ENCODE peak calls at places on chromosomes 3 and 15, in seven cellular contexts. I, C, D, Q, Y, A and X are unnamed samples.

GRCh38 chr3:56926513-56927282 is 124.9 kb upstream of the ARHGEF3 start:
- DNase-seq in I (no peak), C (no peak), D (no peak), Q (peak; percentile 88), Y (peak; percentile 62), A (no peak), X (no peak)

GRCh38 chr15:74157868-74158827 is 15.4 kb upstream of the ISLR start:
- DNase-seq in I (no peak), C (no peak), D (no peak), Q (no peak), Y (no peak), A (no peak), X (no peak)

GRCh38 chr3:192156382-192156781 is 571.0 kb downstream of the FGF12 start:
- DNase-seq in I (no peak), C (no peak), D (no peak), Q (no peak), Y (no peak), A (no peak), X (no peak)

GRCh38 chr3:145087038-145087437 is 1073.9 kb downstream of the PLOD2 start:
- DNase-seq in I (no peak), C (no peak), D (no peak), Q (no peak), Y (no peak), A (no peak), X (no peak)

GRCh38 chr3:119702530-119703527 is at the start of gene CFAP91:
- DNase-seq in I (peak; percentile 96), C (peak; percentile 99), D (peak; percentile 70), Q (peak; percentile 95), Y (peak; percentile 54), A (peak; percentile 68), X (peak; percentile 97)

GRCh38 chr3:63872135-63872924 is 8.7 kb downstream of the ATXN7 start:
- DNase-seq in I (no peak), C (no peak), D (no peak), Q (peak; percentile 79), Y (no peak), A (peak; percentile 54), X (no peak)

GRCh38 chr15:87570186-87570585 is 686.4 kb downstream of the NTRK3 start:
- DNase-seq in I (no peak), C (no peak), D (no peak), Q (peak; percentile 51), Y (no peak), A (no peak), X (no peak)

GRCh38 chr15:34820110-34820509 is 24.8 kb upstream of the ACTC1 start:
- DNase-seq in I (no peak), C (no peak), D (no peak), Q (no peak), Y (no peak), A (no peak), X (no peak)

GRCh38 chr15:86919581-86919980 is 839.9 kb downstream of the AGBL1 start:
- DNase-seq in I (no peak), C (peak; percentile 45), D (no peak), Q (peak; percentile 35), Y (no peak), A (no peak), X (no peak)

GRCh38 chr3:196617256-196617655 is 22.2 kb upstream of the NRROS start:
- DNase-seq in I (no peak), C (no peak), D (no peak), Q (no peak), Y (no peak), A (no peak), X (no peak)

GRCh38 chr3:132787616-132788015 is 65.4 kb upstream of the NPHP3 start:
- DNase-seq in I (no peak), C (no peak), D (no peak), Q (peak; percentile 72), Y (no peak), A (no peak), X (no peak)

GRCh38 chr15:87959080-87959479 is 297.5 kb downstream of the NTRK3 start:
- DNase-seq in I (no peak), C (no peak), D (no peak), Q (no peak), Y (no peak), A (no peak), X (no peak)

GRCh38 chr3:143203848-143204247 is 84.3 kb downstream of the CHST2 start:
- DNase-seq in I (no peak), C (no peak), D (no peak), Q (peak; percentile 16), Y (no peak), A (no peak), X (no peak)

DNA sequence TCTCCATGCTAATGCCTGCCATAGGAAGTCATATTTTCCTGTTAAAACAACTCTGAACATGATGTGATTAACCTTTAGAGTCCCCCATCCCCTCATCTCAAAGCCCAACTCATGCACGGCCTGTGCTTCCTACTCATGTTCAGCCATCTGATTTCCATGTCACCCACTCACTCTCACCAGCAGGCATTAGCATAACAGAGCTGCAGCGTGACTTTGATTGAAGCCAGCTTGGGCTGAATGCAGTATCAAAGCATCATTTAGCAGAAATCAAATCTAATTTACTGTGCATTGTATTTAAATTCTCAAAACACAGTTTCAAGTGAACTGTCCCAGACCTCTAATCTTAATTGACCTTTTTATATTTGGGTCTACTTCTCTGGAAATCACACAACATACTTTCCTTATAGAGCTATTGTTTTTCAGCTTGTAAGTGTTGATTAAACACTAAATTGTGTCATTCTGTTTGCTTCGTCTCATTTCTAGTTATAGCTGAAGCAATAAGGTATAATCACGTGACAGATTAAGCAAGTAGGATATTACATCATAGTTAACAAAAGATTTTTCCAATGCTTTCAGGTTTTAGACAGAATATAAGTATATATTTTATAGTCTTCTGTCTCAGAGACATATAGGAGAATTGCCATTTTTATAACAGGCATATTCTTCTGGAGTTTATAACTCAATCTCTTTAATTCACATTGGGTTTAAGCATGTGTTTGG is 501.5 kb downstream of the ROBO2 start:
- DNase-seq in I (no peak), C (no peak), D (no peak), Q (no peak), Y (no peak), A (no peak), X (no peak)
- H3K4me1 ChIP-seq in I (no peaks in the 10 kb centered on the region), C (no peaks in the 10 kb centered on the region), D (no peaks in the 10 kb centered on the region), Q (no peaks in the 10 kb centered on the region), Y (peaks cover 1% of the 10 kb centered on the region), A (no peaks in the 10 kb centered on the region), X (no peaks in the 10 kb centered on the region)

GRCh38 chr3:60276615-60277014 is 974.6 kb downstream of the FHIT start:
- DNase-seq in I (no peak), C (no peak), D (no peak), Q (no peak), Y (no peak), A (no peak), X (no peak)
- H3K27ac ChIP-seq in I (no peak overlapping the region), C (no peak overlapping the region), D (no peak overlapping the region), Q (no peak overlapping the region), Y (no peak overlapping the region), A (no peak overlapping the region), X (no peak overlapping the region)

DNA sequence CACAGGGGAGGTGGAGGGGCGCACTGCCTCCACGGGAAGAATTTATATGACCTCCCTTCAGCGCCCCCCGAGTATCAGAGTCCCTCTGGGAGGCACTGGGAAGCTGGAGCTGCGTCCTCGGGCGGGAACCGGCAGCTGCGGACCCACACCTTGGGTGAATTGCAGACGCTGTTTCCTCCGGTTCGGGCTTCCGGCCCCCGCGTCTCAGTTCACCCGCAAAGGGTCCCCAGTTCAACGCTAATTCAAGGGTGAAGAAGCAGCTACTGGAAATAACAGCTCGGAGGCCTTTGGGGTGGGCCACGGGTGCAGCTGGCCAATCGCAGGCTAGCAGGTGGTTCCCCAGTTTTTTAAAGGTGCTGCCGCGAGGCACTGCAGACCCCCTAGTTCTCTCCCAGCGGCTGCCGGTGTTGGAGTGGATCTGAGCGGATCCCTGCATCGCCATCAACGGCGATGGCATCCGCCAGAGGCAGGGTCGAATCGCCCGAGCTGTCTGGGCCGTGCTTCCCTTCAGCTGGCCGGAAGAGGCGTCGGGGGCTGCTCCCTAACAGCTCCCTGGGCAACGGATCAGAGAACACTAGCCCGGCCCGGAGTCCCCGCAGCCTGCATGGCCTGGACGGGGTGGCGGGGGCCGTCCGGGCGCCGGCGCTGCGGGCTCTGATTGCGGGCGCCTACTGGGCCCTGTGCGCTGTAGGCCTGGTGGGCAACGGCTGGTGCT is 19.4 kb upstream of the ADAMTS7 start:
- DNase-seq in I (no peak), C (no peak), D (peak; percentile 24), Q (no peak), Y (no peak), A (no peak), X (no peak)
- H3K4me3 ChIP-seq in I (peak overlapping the region; percentile 32), C (peak overlapping the region; percentile 30), D (no peak overlapping the region), Q (no peak overlapping the region), Y (no peak overlapping the region), A (no peak overlapping the region), X (no peak overlapping the region)

GRCh38 chr15:92117301-92117731 is 263.8 kb downstream of the SLCO3A1 start:
- DNase-seq in I (no peak), C (no peak), D (no peak), Q (no peak), Y (no peak), A (no peak), X (no peak)
- H3K4me1 ChIP-seq in I (peaks cover 16% of the 10 kb centered on the region), C (peaks cover 16% of the 10 kb centered on the region), D (no peaks in the 10 kb centered on the region), Q (no peaks in the 10 kb centered on the region), Y (peaks cover 4% of the 10 kb centered on the region), A (peaks cover 4% of the 10 kb centered on the region), X (peaks cover 13% of the 10 kb centered on the region)

DNA sequence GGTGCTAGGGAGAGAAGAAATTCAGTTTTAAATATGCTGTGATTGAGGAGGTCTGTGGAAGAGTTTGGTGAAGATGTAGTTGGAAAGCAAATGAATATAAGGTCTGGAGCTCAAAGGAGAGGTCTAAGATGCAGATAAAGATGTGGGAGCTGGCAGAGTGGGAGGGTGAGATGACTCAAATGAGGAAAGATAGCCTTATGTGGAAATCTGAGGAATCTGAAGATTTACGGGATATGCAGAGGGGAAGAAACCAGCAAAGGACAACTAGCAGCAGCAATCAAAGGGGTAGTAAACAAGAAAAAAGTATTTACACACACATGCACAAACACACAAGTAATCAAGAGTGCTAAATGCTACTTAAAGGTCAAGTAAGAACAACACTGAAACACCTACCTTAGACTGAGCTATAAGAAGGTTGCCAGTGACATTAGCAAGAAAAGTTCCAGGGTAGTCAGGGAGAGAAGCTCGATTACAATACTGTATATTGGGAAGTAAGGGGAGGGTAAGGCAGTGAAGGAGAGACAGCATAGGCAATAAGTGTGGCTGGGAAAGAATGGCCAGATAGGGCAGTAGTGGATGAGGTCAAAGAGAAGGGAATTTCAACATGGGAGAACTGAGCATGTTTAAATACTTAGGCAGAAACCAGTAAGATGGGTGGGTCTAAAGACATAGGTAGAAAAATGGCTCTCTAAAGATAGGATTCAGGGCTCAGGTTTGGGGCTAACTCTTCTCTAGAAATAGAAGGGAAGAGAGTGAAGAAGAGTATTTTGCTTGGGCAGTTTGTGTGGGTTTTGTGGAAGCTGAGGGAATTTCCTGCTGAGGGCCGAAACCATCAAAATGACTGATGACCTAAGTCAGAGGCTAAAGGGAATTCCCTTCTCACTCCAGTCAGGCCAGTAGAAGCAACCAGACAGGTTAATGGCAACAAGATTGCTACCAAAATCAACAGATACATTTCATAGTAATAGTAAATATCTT is 8.9 kb downstream of the CMTM6 start:
- DNase-seq in I (no peak), C (no peak), D (no peak), Q (peak; percentile 76), Y (no peak), A (no peak), X (no peak)
- H3K27ac ChIP-seq in I (no peak overlapping the region), C (no peak overlapping the region), D (no peak overlapping the region), Q (no peak overlapping the region), Y (no peak overlapping the region), A (no peak overlapping the region), X (no peak overlapping the region)